ENCODE peak calls at places on chromosomes 5 and 9, in four cellular contexts. One of them, this sample, is unnamed.

GRCh38 chr9:21559402-21560280 is 77.5 kb upstream of the IFNE start:
- DNase-seq in activated effector memory CD4-positive, alpha-beta T cell treated with Interleukin-2 at 50 U/mL for 16 hours: peak
- DNase-seq in aorta: peak
- DNase-seq in GM20000: peak
- DNase-seq in this sample: peak

GRCh38 chr5:94409440-94409839 is 209.0 kb downstream of the KIAA0825 start:
- DNase-seq in GM20000: no peak
- DNase-seq in aorta: no peak
- DNase-seq in activated effector memory CD4-positive, alpha-beta T cell treated with Interleukin-2 at 50 U/mL for 16 hours: no peak
- DNase-seq in this sample: no peak

GRCh38 chr5:122053181-122054109 is 24.6 kb downstream of the LOX start:
- DNase-seq in GM20000: no peak
- DNase-seq in aorta: peak
- DNase-seq in activated effector memory CD4-positive, alpha-beta T cell treated with Interleukin-2 at 50 U/mL for 16 hours: no peak
- DNase-seq in this sample: no peak

GRCh38 chr9:97933573-97933972 is 4.4 kb downstream of the HEMGN start:
- DNase-seq in aorta: no peak
- DNase-seq in activated effector memory CD4-positive, alpha-beta T cell treated with Interleukin-2 at 50 U/mL for 16 hours: no peak
- DNase-seq in GM20000: no peak
- DNase-seq in this sample: no peak

GRCh38 chr5:109533847-109534272 is 124.1 kb upstream of the PJA2 start:
- DNase-seq in activated effector memory CD4-positive, alpha-beta T cell treated with Interleukin-2 at 50 U/mL for 16 hours: no peak
- DNase-seq in GM20000: no peak
- DNase-seq in aorta: no peak
- DNase-seq in this sample: no peak

GRCh38 chr9:137708590-137709284 is 89.9 kb downstream of the EHMT1 start:
- DNase-seq in aorta: no peak
- DNase-seq in activated effector memory CD4-positive, alpha-beta T cell treated with Interleukin-2 at 50 U/mL for 16 hours: no peak
- DNase-seq in GM20000: no peak
- DNase-seq in this sample: no peak

GRCh38 chr9:76618762-76619161 is 145.5 kb upstream of the PCA3 start:
- DNase-seq in activated effector memory CD4-positive, alpha-beta T cell treated with Interleukin-2 at 50 U/mL for 16 hours: no peak
- DNase-seq in GM20000: no peak
- DNase-seq in aorta: no peak
- DNase-seq in this sample: no peak

GRCh38 chr5:542693-543311 is 18.6 kb upstream of the SLC9A3 start:
- DNase-seq in aorta: peak
- DNase-seq in activated effector memory CD4-positive, alpha-beta T cell treated with Interleukin-2 at 50 U/mL for 16 hours: no peak
- DNase-seq in GM20000: no peak
- DNase-seq in this sample: peak

GRCh38 chr5:134127376-134127861 is 12.9 kb downstream of the TCF7 start:
- DNase-seq in GM20000: no peak
- DNase-seq in activated effector memory CD4-positive, alpha-beta T cell treated with Interleukin-2 at 50 U/mL for 16 hours: no peak
- DNase-seq in aorta: peak
- DNase-seq in this sample: no peak

GRCh38 chr9:120886490-120886967 is 9.5 kb upstream of the PHF19 start:
- DNase-seq in activated effector memory CD4-positive, alpha-beta T cell treated with Interleukin-2 at 50 U/mL for 16 hours: no peak
- DNase-seq in aorta: peak
- DNase-seq in GM20000: no peak
- DNase-seq in this sample: no peak

GRCh38 chr9:82783045-82783444 is 279.9 kb downstream of the RASEF start:
- DNase-seq in aorta: no peak
- DNase-seq in GM20000: no peak
- DNase-seq in activated effector memory CD4-positive, alpha-beta T cell treated with Interleukin-2 at 50 U/mL for 16 hours: no peak
- DNase-seq in this sample: no peak

GRCh38 chr5:172544371-172545120 is 90.2 kb upstream of the SH3PXD2B start:
- DNase-seq in GM20000: no peak
- DNase-seq in aorta: no peak
- DNase-seq in activated effector memory CD4-positive, alpha-beta T cell treated with Interleukin-2 at 50 U/mL for 16 hours: no peak
- DNase-seq in this sample: peak

GRCh38 chr9:95305770-95306492 is 11.6 kb downstream of the FANCC start:
- DNase-seq in aorta: no peak
- DNase-seq in activated effector memory CD4-positive, alpha-beta T cell treated with Interleukin-2 at 50 U/mL for 16 hours: no peak
- DNase-seq in GM20000: no peak
- DNase-seq in this sample: no peak

GRCh38 chr5:9052421-9052820 is 493.5 kb downstream of the SEMA5A start:
- DNase-seq in activated effector memory CD4-positive, alpha-beta T cell treated with Interleukin-2 at 50 U/mL for 16 hours: no peak
- DNase-seq in GM20000: no peak
- DNase-seq in aorta: no peak
- DNase-seq in this sample: no peak

GRCh38 chr9:110443146-110443877 is 105.6 kb upstream of the TXNDC8 start:
- DNase-seq in activated effector memory CD4-positive, alpha-beta T cell treated with Interleukin-2 at 50 U/mL for 16 hours: no peak
- DNase-seq in aorta: no peak
- DNase-seq in GM20000: no peak
- DNase-seq in this sample: no peak

GRCh38 chr5:73682176-73682575 is 56.2 kb downstream of the ARHGEF28 start:
- DNase-seq in aorta: no peak
- DNase-seq in GM20000: no peak
- DNase-seq in activated effector memory CD4-positive, alpha-beta T cell treated with Interleukin-2 at 50 U/mL for 16 hours: no peak
- DNase-seq in this sample: no peak

GRCh38 chr9:129338701-129339445 is 160.8 kb upstream of the IER5L start:
- DNase-seq in aorta: peak
- DNase-seq in activated effector memory CD4-positive, alpha-beta T cell treated with Interleukin-2 at 50 U/mL for 16 hours: no peak
- DNase-seq in GM20000: no peak
- DNase-seq in this sample: no peak

GRCh38 chr9:84710701-84711397 is 41.3 kb downstream of the NTRK2 start:
- DNase-seq in aorta: no peak
- DNase-seq in activated effector memory CD4-positive, alpha-beta T cell treated with Interleukin-2 at 50 U/mL for 16 hours: no peak
- DNase-seq in GM20000: no peak
- DNase-seq in this sample: no peak

GRCh38 chr9:34292552-34292951 is 36.5 kb downstream of the KIF24 start:
- DNase-seq in aorta: no peak
- DNase-seq in activated effector memory CD4-positive, alpha-beta T cell treated with Interleukin-2 at 50 U/mL for 16 hours: no peak
- DNase-seq in GM20000: no peak
- DNase-seq in this sample: no peak

GRCh38 chr5:25544652-25545249 is 900.0 kb upstream of the CDH10 start:
- DNase-seq in activated effector memory CD4-positive, alpha-beta T cell treated with Interleukin-2 at 50 U/mL for 16 hours: no peak
- DNase-seq in aorta: no peak
- DNase-seq in GM20000: peak
- DNase-seq in this sample: no peak

This sample was measured in suprapubic skin.